ENCODE peak calls at places on chromosomes 12 and 14, in six cellular contexts. One of them, this sample, is unnamed.

GRCh38 chr14:75249251-75249957 is 29.2 kb upstream of the FOS start:
- DNase-seq in HCT116: no peak
- DNase-seq in HepG2: no peak
- DNase-seq in SK-N-SH: no peak
- DNase-seq in GM12878: peak; percentile 94
- DNase-seq in H1: no peak
- DNase-seq in this sample: peak; percentile 65

GRCh38 chr14:94682061-94682516 is 69.9 kb downstream of the SERPINA3 start:
- DNase-seq in H1: no peak
- DNase-seq in HepG2: no peak
- DNase-seq in HCT116: no peak
- DNase-seq in GM12878: no peak
- DNase-seq in SK-N-SH: no peak
- DNase-seq in this sample: no peak

GRCh38 chr14:71687115-71687836 is 245.0 kb upstream of the RGS6 start:
- DNase-seq in H1: no peak
- DNase-seq in HepG2: no peak
- DNase-seq in HCT116: no peak
- DNase-seq in SK-N-SH: no peak
- DNase-seq in GM12878: no peak
- DNase-seq in this sample: no peak

GRCh38 chr14:72745991-72746980 is 147.6 kb downstream of the DPF3 start:
- DNase-seq in H1: no peak
- DNase-seq in SK-N-SH: no peak
- DNase-seq in GM12878: no peak
- DNase-seq in HepG2: no peak
- DNase-seq in HCT116: no peak
- DNase-seq in this sample: no peak

GRCh38 chr12:44589697-44590096 is 286.4 kb downstream of the NELL2 start:
- DNase-seq in GM12878: no peak
- DNase-seq in H1: no peak
- DNase-seq in HCT116: no peak
- DNase-seq in HepG2: no peak
- DNase-seq in SK-N-SH: no peak
- DNase-seq in this sample: no peak

GRCh38 chr12:2339022-2339431 is 286.2 kb downstream of the CACNA1C start:
- DNase-seq in GM12878: no peak
- DNase-seq in HepG2: no peak
- DNase-seq in H1: no peak
- DNase-seq in HCT116: no peak
- DNase-seq in SK-N-SH: no peak
- DNase-seq in this sample: no peak

GRCh38 chr12:53827306-53827705 is 75.5 kb upstream of the CISTR start:
- DNase-seq in SK-N-SH: no peak
- DNase-seq in HCT116: no peak
- DNase-seq in GM12878: no peak
- DNase-seq in HepG2: peak; percentile 24
- DNase-seq in H1: no peak
- DNase-seq in this sample: peak; percentile 56

GRCh38 chr12:105451211-105451610 is 120.7 kb downstream of the C12orf75 start:
- DNase-seq in HCT116: no peak
- DNase-seq in H1: no peak
- DNase-seq in HepG2: no peak
- DNase-seq in GM12878: no peak
- DNase-seq in SK-N-SH: no peak
- DNase-seq in this sample: no peak

GRCh38 chr14:28571636-28572035 is 195.0 kb upstream of the FOXG1 start:
- DNase-seq in HCT116: no peak
- DNase-seq in GM12878: no peak
- DNase-seq in SK-N-SH: no peak
- DNase-seq in HepG2: no peak
- DNase-seq in H1: no peak
- DNase-seq in this sample: no peak

GRCh38 chr12:57135487-57135886 is 7.2 kb downstream of the LRP1 start:
- DNase-seq in SK-N-SH: peak; percentile 75
- DNase-seq in GM12878: no peak
- DNase-seq in H1: no peak
- DNase-seq in HCT116: no peak
- DNase-seq in HepG2: no peak
- DNase-seq in this sample: no peak

GRCh38 chr14:93984987-93985410 is 8.6 kb upstream of the ASB2 start:
- DNase-seq in H1: no peak
- DNase-seq in HCT116: peak; percentile 60
- DNase-seq in HepG2: peak; percentile 77
- DNase-seq in SK-N-SH: peak; percentile 47
- DNase-seq in GM12878: no peak
- DNase-seq in this sample: peak; percentile 52

GRCh38 chr14:22848391-22849164 is 12.2 kb downstream of the MMP14 start:
- DNase-seq in H1: no peak
- DNase-seq in HepG2: no peak
- DNase-seq in GM12878: no peak
- DNase-seq in SK-N-SH: peak; percentile 90
- DNase-seq in HCT116: no peak
- DNase-seq in this sample: no peak

GRCh38 chr14:92597873-92598548 is 84.4 kb downstream of the RIN3 start:
- DNase-seq in HepG2: no peak
- DNase-seq in HCT116: no peak
- DNase-seq in SK-N-SH: no peak
- DNase-seq in GM12878: no peak
- DNase-seq in H1: no peak
- DNase-seq in this sample: no peak

GRCh38 chr14:52834440-52834842 is 43.0 kb upstream of the GNPNAT1 start:
- DNase-seq in HCT116: no peak
- DNase-seq in GM12878: no peak
- DNase-seq in H1: no peak
- DNase-seq in HepG2: no peak
- DNase-seq in SK-N-SH: peak; percentile 38
- DNase-seq in this sample: no peak

GRCh38 chr12:50720501-50720900 is 43.4 kb upstream of the ATF1 start:
- DNase-seq in SK-N-SH: no peak
- DNase-seq in HCT116: no peak
- DNase-seq in H1: no peak
- DNase-seq in HepG2: no peak
- DNase-seq in GM12878: no peak
- DNase-seq in this sample: no peak

GRCh38 chr14:105944632-105945610 is 418.5 kb downstream of the TMEM121 start:
- DNase-seq in HepG2: peak; percentile 67
- DNase-seq in GM12878: no peak
- DNase-seq in HCT116: peak; percentile 34
- DNase-seq in H1: no peak
- DNase-seq in SK-N-SH: peak; percentile 85
- DNase-seq in this sample: peak; percentile 87

GRCh38 chr12:89060133-89060532 is 292.2 kb downstream of the DUSP6 start:
- DNase-seq in HepG2: no peak
- DNase-seq in SK-N-SH: no peak
- DNase-seq in HCT116: no peak
- DNase-seq in H1: no peak
- DNase-seq in GM12878: no peak
- DNase-seq in this sample: no peak

GRCh38 chr14:49972840-49973239 is 80.0 kb downstream of the ARF6 start:
- DNase-seq in GM12878: no peak
- DNase-seq in SK-N-SH: no peak
- DNase-seq in HCT116: peak; percentile 71
- DNase-seq in HepG2: peak; percentile 82
- DNase-seq in H1: no peak
- DNase-seq in this sample: peak; percentile 93

GRCh38 chr12:19764408-19764807 is 325.1 kb downstream of the AEBP2 start:
- DNase-seq in SK-N-SH: no peak
- DNase-seq in HCT116: no peak
- DNase-seq in GM12878: no peak
- DNase-seq in HepG2: no peak
- DNase-seq in H1: no peak
- DNase-seq in this sample: no peak

GRCh38 chr12:30622509-30622908 is 73.2 kb downstream of the IPO8 start:
- DNase-seq in GM12878: peak; percentile 9
- DNase-seq in SK-N-SH: no peak
- DNase-seq in HCT116: no peak
- DNase-seq in HepG2: no peak
- DNase-seq in H1: no peak
- DNase-seq in this sample: no peak

GRCh38 chr12:103279444-103279843 is 216.3 kb downstream of the C12orf42 start:
- DNase-seq in HCT116: no peak
- DNase-seq in H1: no peak
- DNase-seq in SK-N-SH: no peak
- DNase-seq in GM12878: peak; percentile 93
- DNase-seq in HepG2: no peak
- DNase-seq in this sample: no peak

GRCh38 chr12:119423285-119423684 is 88.8 kb downstream of the CCDC60 start:
- DNase-seq in SK-N-SH: peak; percentile 30
- DNase-seq in GM12878: no peak
- DNase-seq in H1: no peak
- DNase-seq in HCT116: peak; percentile 35
- DNase-seq in HepG2: no peak
- DNase-seq in this sample: no peak

GRCh38 chr12:46477541-46477940 is 105.0 kb upstream of the SLC38A2 start:
- DNase-seq in HepG2: no peak
- DNase-seq in SK-N-SH: no peak
- DNase-seq in H1: no peak
- DNase-seq in HCT116: no peak
- DNase-seq in GM12878: no peak
- DNase-seq in this sample: no peak
- TF ChIP-seq JUND in HepG2: no peak
- TF ChIP-seq JUND in SK-N-SH: no peak
- TF ChIP-seq JUND in H1: no peak
- TF ChIP-seq JUND in HCT116: no peak
- TF ChIP-seq JUND in GM12878: no peak
- TF ChIP-seq JUND in this sample: no peak

GRCh38 chr14:97266653-97267052 is 469.5 kb downstream of the VRK1 start:
- DNase-seq in H1: no peak
- DNase-seq in HCT116: peak; percentile 89
- DNase-seq in GM12878: no peak
- DNase-seq in SK-N-SH: no peak
- DNase-seq in HepG2: peak; percentile 10
- DNase-seq in this sample: no peak

GRCh38 chr14:97267509-97267908 is 470.3 kb downstream of the VRK1 start:
- DNase-seq in HepG2: no peak
- DNase-seq in GM12878: no peak
- DNase-seq in HCT116: peak; percentile 18
- DNase-seq in H1: no peak
- DNase-seq in SK-N-SH: no peak
- DNase-seq in this sample: no peak

GRCh38 chr14:97270308-97270707 is 473.1 kb downstream of the VRK1 start:
- DNase-seq in SK-N-SH: no peak
- DNase-seq in HepG2: peak; percentile 5
- DNase-seq in H1: no peak
- DNase-seq in GM12878: no peak
- DNase-seq in HCT116: no peak
- DNase-seq in this sample: no peak

GRCh38 chr14:97262336-97262735 is 465.2 kb downstream of the VRK1 start:
- DNase-seq in SK-N-SH: no peak
- DNase-seq in HCT116: no peak
- DNase-seq in GM12878: no peak
- DNase-seq in HepG2: no peak
- DNase-seq in H1: no peak
- DNase-seq in this sample: no peak

DNA sequence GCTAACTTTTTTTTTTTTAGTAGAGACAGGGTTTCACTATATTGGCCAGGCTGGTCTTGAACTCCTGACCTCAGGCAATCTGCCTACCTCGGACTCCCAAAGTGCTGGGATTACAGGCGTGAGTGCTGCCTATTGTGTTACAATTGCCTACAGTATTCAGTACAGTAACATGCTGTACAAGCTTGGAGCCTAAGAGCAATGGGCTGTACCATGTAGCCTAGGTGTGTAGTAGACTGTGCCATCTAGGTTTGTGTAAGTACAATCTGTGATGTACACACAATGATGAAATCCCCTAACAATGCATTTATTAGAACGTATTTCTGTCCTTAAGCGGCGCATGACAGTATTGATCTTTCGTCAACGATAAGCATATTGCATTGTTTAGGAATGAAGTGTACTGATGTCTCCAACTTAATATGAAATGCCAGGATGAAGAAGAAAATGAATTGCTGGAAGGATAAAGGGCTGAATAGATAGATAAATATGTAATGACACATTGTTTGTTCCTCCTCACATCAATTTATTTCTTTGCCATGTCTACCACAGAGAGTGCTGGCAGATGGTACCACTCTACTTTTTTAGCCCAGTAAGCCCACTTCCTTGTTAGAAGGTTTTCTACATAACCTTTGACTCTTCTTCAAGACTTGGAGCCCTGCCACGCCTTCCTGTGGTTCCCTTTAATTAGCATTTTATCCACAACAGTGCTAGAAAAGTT is 467.5 kb downstream of the VRK1 start:
- DNase-seq in HepG2: no peak
- DNase-seq in GM12878: no peak
- DNase-seq in SK-N-SH: no peak
- DNase-seq in H1: no peak
- DNase-seq in HCT116: no peak
- DNase-seq in this sample: no peak
- TF ChIP-seq JUND in HepG2: no peak
- TF ChIP-seq JUND in GM12878: no peak
- TF ChIP-seq JUND in SK-N-SH: no peak
- TF ChIP-seq JUND in H1: no peak
- TF ChIP-seq JUND in HCT116: no peak
- TF ChIP-seq JUND in this sample: no peak

DNA sequence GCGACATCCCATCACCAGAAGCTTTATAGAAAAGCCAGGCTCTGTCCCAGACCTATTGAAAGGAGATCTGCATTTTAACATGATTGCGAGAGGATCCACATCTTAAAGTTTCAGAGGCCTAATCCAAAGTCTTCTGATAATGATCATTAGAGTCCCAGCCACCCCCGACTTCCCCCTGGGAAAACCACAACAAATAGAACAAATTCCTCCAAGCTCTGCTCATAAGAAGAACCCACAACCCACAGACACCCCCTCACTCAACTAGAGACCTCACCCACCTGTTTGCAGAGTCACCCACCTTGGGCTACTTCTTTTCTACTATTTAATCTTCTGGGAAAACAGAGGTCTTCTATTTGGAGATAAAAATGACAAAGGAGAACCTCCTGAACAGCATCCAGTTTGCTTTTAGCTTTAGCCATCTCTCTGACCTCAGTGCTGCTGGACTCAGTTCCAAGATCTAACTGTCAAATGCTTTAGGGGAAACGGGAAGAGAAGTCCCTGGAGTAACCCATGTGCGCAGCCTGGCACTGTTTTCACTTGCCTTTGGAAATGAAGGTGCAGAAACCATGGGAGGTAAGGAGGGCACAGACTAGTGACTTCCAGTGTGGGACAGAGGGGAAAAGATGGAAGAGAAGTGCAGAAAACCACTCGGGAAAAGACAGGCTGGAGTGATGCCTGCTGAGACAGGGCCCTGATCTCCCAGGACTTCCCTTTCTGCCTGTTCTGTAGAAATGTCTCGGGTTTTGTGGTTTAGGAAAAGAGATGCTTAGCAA is 124.9 kb upstream of the HIF1A start:
- DNase-seq in H1: no peak
- DNase-seq in HepG2: no peak
- DNase-seq in SK-N-SH: no peak
- DNase-seq in GM12878: no peak
- DNase-seq in HCT116: no peak
- DNase-seq in this sample: no peak
- TF ChIP-seq JUND in H1: no peak
- TF ChIP-seq JUND in HepG2: no peak
- TF ChIP-seq JUND in SK-N-SH: no peak
- TF ChIP-seq JUND in GM12878: no peak
- TF ChIP-seq JUND in HCT116: no peak
- TF ChIP-seq JUND in this sample: no peak

GRCh38 chr12:107670999-107671643 is 14.5 kb upstream of the PWP1 start:
- DNase-seq in HepG2: peak; percentile 33
- DNase-seq in H1: peak; percentile 43
- DNase-seq in GM12878: no peak
- DNase-seq in HCT116: peak; percentile 19
- DNase-seq in SK-N-SH: no peak
- DNase-seq in this sample: peak; percentile 37
- TF ChIP-seq JUND in HepG2: no peak
- TF ChIP-seq JUND in H1: peak; percentile 11
- TF ChIP-seq JUND in GM12878: no peak
- TF ChIP-seq JUND in HCT116: no peak
- TF ChIP-seq JUND in SK-N-SH: no peak
- TF ChIP-seq JUND in this sample: no peak